ENCODE peak calls at places on chromosomes 6 and 20, in six cellular contexts. Q is hypothalamus; K is retina; X is left colon; Y is stimulated activated CD8-positive, alpha-beta memory T cell treated with anti-CD3 and anti-CD28 coated beads, Interleukin-2, amount 100 ng/mL, for 1 hour; H is activated effector memory CD4-positive, alpha-beta T cell treated with anti-CD3 and anti-CD28 coated beads, Interleukin-2, amount 50 U/mL, for 16 hours. N is an unnamed sample.

GRCh38 chr6:52643158-52643557 is 27.8 kb upstream of the TMEM14A start:
- DNase-seq in Q (no peak), K (no peak), X (no peak), Y (no peak), H (no peak), N (no peak)

GRCh38 chr6:104955927-104956662 is 812 bp upstream of the LIN28B start:
- DNase-seq in Q (no peak), K (peak), X (no peak), Y (no peak), H (no peak), N (peak)

GRCh38 chr6:121413831-121414368 is 21.5 kb upstream of the GJA1 start:
- DNase-seq in Q (no peak), K (no peak), X (no peak), Y (no peak), H (no peak), N (no peak)

GRCh38 chr6:83097204-83097603 is 29.7 kb downstream of the DOP1A start:
- DNase-seq in Q (no peak), K (no peak), X (no peak), Y (no peak), H (no peak), N (no peak)

GRCh38 chr6:166304106-166304505 is 4.1 kb downstream of the PRR18 start:
- DNase-seq in Q (no peak), K (no peak), X (no peak), Y (no peak), H (no peak), N (no peak)

GRCh38 chr6:28980797-28981390 is 24.2 kb downstream of the ZNF311 start:
- DNase-seq in Q (no peak), K (peak), X (peak), Y (no peak), H (peak), N (peak)

GRCh38 chr20:36852187-36852586 is 23.8 kb upstream of the TLDC2 start:
- DNase-seq in Q (no peak), K (no peak), X (no peak), Y (no peak), H (no peak), N (no peak)

GRCh38 chr6:13873288-13874190 is 51.2 kb upstream of the RNF182 start:
- DNase-seq in Q (no peak), K (peak), X (peak), Y (peak), H (peak), N (peak)

GRCh38 chr6:97594834-97595233 is 311.8 kb upstream of the MMS22L start:
- DNase-seq in Q (no peak), K (no peak), X (no peak), Y (no peak), H (no peak), N (no peak)